ENCODE peak calls at places on chromosome 14, in eight cellular contexts. One of them, this sample, is unnamed.

GRCh38 chr14:40058916-40059897 is 627.0 kb upstream of the FBXO33 start:
- DNase-seq in right lobe of liver: no peak
- DNase-seq in choroid plexus epithelial cell: no peak
- DNase-seq in lower leg skin: no peak
- DNase-seq in AG10803: no peak
- DNase-seq in foreskin keratinocyte: no peak
- DNase-seq in ovary: no peak
- DNase-seq in thyroid gland: no peak
- DNase-seq in this sample: peak

GRCh38 chr14:68733086-68733621 is 59.7 kb downstream of the ZFP36L1 start:
- DNase-seq in foreskin keratinocyte: peak
- DNase-seq in choroid plexus epithelial cell: no peak
- DNase-seq in ovary: no peak
- DNase-seq in AG10803: peak
- DNase-seq in right lobe of liver: no peak
- DNase-seq in lower leg skin: no peak
- DNase-seq in thyroid gland: no peak
- DNase-seq in this sample: no peak

GRCh38 chr14:96876747-96877146 is 79.6 kb downstream of the VRK1 start:
- DNase-seq in choroid plexus epithelial cell: no peak
- DNase-seq in AG10803: no peak
- DNase-seq in ovary: no peak
- DNase-seq in right lobe of liver: no peak
- DNase-seq in lower leg skin: no peak
- DNase-seq in thyroid gland: no peak
- DNase-seq in foreskin keratinocyte: no peak
- DNase-seq in this sample: no peak

GRCh38 chr14:96069421-96069820 is 30.3 kb downstream of the C14orf132 start:
- DNase-seq in AG10803: no peak
- DNase-seq in foreskin keratinocyte: no peak
- DNase-seq in ovary: no peak
- DNase-seq in choroid plexus epithelial cell: no peak
- DNase-seq in right lobe of liver: no peak
- DNase-seq in thyroid gland: no peak
- DNase-seq in lower leg skin: peak
- DNase-seq in this sample: no peak

GRCh38 chr14:94028450-94028826 is 2.3 kb downstream of the OTUB2 start:
- DNase-seq in ovary: no peak
- DNase-seq in right lobe of liver: no peak
- DNase-seq in thyroid gland: no peak
- DNase-seq in foreskin keratinocyte: peak
- DNase-seq in lower leg skin: no peak
- DNase-seq in AG10803: no peak
- DNase-seq in choroid plexus epithelial cell: no peak
- DNase-seq in this sample: no peak

GRCh38 chr14:30608533-30609006 is 13.5 kb upstream of the SCFD1 start:
- DNase-seq in AG10803: peak
- DNase-seq in choroid plexus epithelial cell: peak
- DNase-seq in lower leg skin: no peak
- DNase-seq in thyroid gland: no peak
- DNase-seq in ovary: no peak
- DNase-seq in foreskin keratinocyte: peak
- DNase-seq in right lobe of liver: no peak
- DNase-seq in this sample: peak

GRCh38 chr14:93717222-93717967 is 70.9 kb downstream of the PRIMA1 start:
- DNase-seq in ovary: no peak
- DNase-seq in thyroid gland: no peak
- DNase-seq in lower leg skin: peak
- DNase-seq in foreskin keratinocyte: no peak
- DNase-seq in AG10803: no peak
- DNase-seq in right lobe of liver: no peak
- DNase-seq in choroid plexus epithelial cell: no peak
- DNase-seq in this sample: no peak

GRCh38 chr14:68739701-68740100 is 53.2 kb downstream of the ZFP36L1 start:
- DNase-seq in lower leg skin: no peak
- DNase-seq in AG10803: no peak
- DNase-seq in foreskin keratinocyte: no peak
- DNase-seq in thyroid gland: no peak
- DNase-seq in right lobe of liver: no peak
- DNase-seq in ovary: no peak
- DNase-seq in choroid plexus epithelial cell: no peak
- DNase-seq in this sample: no peak

GRCh38 chr14:75636100-75636692 is 24.5 kb downstream of the ERG28 start:
- DNase-seq in choroid plexus epithelial cell: peak
- DNase-seq in right lobe of liver: no peak
- DNase-seq in foreskin keratinocyte: no peak
- DNase-seq in AG10803: peak
- DNase-seq in thyroid gland: no peak
- DNase-seq in ovary: no peak
- DNase-seq in lower leg skin: no peak
- DNase-seq in this sample: no peak

GRCh38 chr14:59207506-59207933 is 19.1 kb downstream of the DAAM1 start:
- DNase-seq in lower leg skin: no peak
- DNase-seq in thyroid gland: no peak
- DNase-seq in choroid plexus epithelial cell: no peak
- DNase-seq in AG10803: no peak
- DNase-seq in ovary: no peak
- DNase-seq in right lobe of liver: no peak
- DNase-seq in foreskin keratinocyte: no peak
- DNase-seq in this sample: no peak

GRCh38 chr14:22231022-22231421 is 358.0 kb downstream of the DAD1 start:
- DNase-seq in foreskin keratinocyte: no peak
- DNase-seq in lower leg skin: no peak
- DNase-seq in AG10803: no peak
- DNase-seq in right lobe of liver: no peak
- DNase-seq in thyroid gland: no peak
- DNase-seq in ovary: no peak
- DNase-seq in choroid plexus epithelial cell: no peak
- DNase-seq in this sample: no peak

GRCh38 chr14:31122098-31122611 is 85.4 kb downstream of the HECTD1 start:
- DNase-seq in AG10803: peak
- DNase-seq in right lobe of liver: no peak
- DNase-seq in lower leg skin: no peak
- DNase-seq in foreskin keratinocyte: no peak
- DNase-seq in choroid plexus epithelial cell: peak
- DNase-seq in thyroid gland: peak
- DNase-seq in ovary: no peak
- DNase-seq in this sample: no peak

DNA sequence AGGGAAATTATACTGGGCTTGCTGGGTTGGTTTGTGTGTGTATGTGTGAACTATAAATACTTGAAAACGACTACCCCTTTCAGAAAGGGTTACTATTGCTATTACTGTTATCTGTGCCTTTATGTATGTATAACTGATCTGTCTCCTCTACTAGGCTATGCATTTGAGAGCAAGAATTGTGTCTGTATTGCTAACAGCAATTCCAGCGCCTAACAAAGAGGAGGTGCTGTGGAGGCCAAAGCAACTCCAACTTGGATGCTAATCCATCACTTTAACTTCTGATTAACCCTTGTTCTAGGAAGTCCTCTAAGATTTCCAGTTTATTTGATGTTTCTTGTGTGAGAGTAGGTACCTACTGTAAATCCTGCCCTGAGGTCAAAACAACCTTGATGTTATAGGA is 313.9 kb downstream of the PCNX1 start:
- DNase-seq in choroid plexus epithelial cell: no peak
- DNase-seq in thyroid gland: no peak
- DNase-seq in right lobe of liver: no peak
- DNase-seq in lower leg skin: no peak
- DNase-seq in AG10803: no peak
- DNase-seq in foreskin keratinocyte: no peak
- DNase-seq in ovary: no peak
- DNase-seq in this sample: no peak
- TF ChIP-seq CTCF in choroid plexus epithelial cell: no peak
- TF ChIP-seq CTCF in thyroid gland: no peak
- TF ChIP-seq CTCF in right lobe of liver: no peak
- TF ChIP-seq CTCF in lower leg skin: no peak
- TF ChIP-seq CTCF in AG10803: no peak
- TF ChIP-seq CTCF in foreskin keratinocyte: peak
- TF ChIP-seq CTCF in ovary: no peak
- TF ChIP-seq CTCF in this sample: peak

DNA sequence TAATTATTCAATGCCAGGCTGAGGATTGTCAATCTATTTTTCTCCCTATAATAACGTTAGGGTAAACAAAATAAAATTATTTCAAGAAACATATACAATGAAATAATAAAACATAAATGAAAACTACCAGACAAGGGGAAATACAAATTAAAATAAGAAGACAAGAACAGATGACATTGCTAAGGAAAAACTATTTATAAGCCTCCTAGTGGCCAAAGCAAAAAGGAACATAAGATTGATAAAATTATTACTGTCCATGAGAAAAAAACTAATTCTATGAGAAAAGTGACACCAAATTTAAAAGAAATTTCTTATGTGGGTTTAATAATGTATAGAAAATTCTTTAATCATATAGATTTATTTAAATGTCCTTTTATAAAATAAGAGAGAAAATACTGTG is 294.7 kb downstream of the TTC6 start:
- DNase-seq in thyroid gland: no peak
- DNase-seq in choroid plexus epithelial cell: peak
- DNase-seq in AG10803: no peak
- DNase-seq in right lobe of liver: no peak
- DNase-seq in ovary: no peak
- DNase-seq in foreskin keratinocyte: no peak
- DNase-seq in lower leg skin: no peak
- DNase-seq in this sample: no peak
- TF ChIP-seq CTCF in thyroid gland: no peak
- TF ChIP-seq CTCF in choroid plexus epithelial cell: peak
- TF ChIP-seq CTCF in AG10803: peak
- TF ChIP-seq CTCF in right lobe of liver: no peak
- TF ChIP-seq CTCF in ovary: no peak
- TF ChIP-seq CTCF in foreskin keratinocyte: peak
- TF ChIP-seq CTCF in lower leg skin: no peak
- TF ChIP-seq CTCF in this sample: no peak

DNA sequence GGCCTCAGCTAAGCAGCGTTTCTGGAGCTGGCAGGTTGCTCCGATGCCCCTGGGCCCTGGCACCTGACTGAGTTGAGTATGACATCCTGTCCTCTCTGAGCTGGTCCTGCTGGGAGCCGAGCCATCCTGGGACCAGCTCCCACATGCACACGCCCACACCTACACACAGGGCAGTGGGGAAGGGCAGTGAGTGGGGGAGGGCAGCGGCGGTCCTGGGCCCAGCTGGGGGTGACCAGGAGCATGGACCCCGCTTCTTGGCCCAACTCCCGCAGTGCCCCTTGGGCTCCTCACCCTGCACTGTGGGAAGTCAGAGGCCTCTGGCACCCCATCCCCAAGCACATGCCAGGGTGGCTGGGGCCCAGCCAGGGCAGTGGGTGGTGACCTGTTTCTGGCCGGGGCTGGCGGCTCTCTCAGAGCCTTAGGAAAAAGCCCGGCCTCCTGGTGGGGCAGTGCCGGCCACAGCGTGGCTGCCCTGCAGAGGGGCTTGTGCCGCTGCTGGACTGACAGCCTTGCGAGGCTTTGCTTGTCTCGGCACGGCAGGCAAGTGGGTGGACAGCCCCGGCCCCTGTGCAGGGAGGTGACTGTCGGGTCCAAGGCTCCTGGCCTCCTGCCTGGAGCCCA is 5.9 kb upstream of the CRIP2 start:
- DNase-seq in lower leg skin: no peak
- DNase-seq in choroid plexus epithelial cell: no peak
- DNase-seq in AG10803: no peak
- DNase-seq in thyroid gland: peak
- DNase-seq in foreskin keratinocyte: no peak
- DNase-seq in ovary: no peak
- DNase-seq in right lobe of liver: peak
- DNase-seq in this sample: no peak
- TF ChIP-seq CTCF in lower leg skin: no peak
- TF ChIP-seq CTCF in choroid plexus epithelial cell: no peak
- TF ChIP-seq CTCF in AG10803: no peak
- TF ChIP-seq CTCF in thyroid gland: peak
- TF ChIP-seq CTCF in foreskin keratinocyte: no peak
- TF ChIP-seq CTCF in ovary: no peak
- TF ChIP-seq CTCF in right lobe of liver: no peak
- TF ChIP-seq CTCF in this sample: no peak

DNA sequence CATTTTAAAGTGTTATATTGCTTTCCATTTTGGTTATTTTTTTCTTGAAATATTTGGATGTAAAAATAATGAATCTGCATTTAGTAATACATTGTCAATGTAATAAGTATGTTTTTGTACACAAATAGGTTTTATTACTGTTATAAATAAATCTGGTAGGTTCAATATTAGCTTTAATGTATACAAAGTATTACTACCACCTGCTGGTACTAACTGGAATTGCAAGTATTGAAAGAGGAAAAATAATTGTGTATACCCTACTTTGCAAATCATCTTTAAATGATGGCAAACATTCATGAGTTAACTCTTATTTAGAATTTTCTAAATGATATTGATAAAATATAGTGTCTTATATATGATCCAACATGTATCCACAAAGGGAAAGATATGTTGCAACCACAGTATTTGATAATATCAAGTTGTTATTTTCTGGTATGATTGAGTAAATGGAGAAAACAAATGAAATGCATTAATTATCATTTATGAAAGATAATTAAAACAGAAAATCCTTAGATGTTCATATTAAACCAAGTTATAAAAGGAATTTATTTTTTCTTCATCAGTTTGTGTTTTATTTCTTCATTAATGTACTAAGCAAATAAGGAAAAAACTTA is 3.2 kb downstream of the OR4K2 start:
- DNase-seq in AG10803: no peak
- DNase-seq in ovary: no peak
- DNase-seq in choroid plexus epithelial cell: peak
- DNase-seq in foreskin keratinocyte: no peak
- DNase-seq in thyroid gland: no peak
- DNase-seq in lower leg skin: no peak
- DNase-seq in right lobe of liver: no peak
- DNase-seq in this sample: no peak
- TF ChIP-seq CTCF in AG10803: peak
- TF ChIP-seq CTCF in ovary: no peak
- TF ChIP-seq CTCF in choroid plexus epithelial cell: peak
- TF ChIP-seq CTCF in foreskin keratinocyte: peak
- TF ChIP-seq CTCF in thyroid gland: no peak
- TF ChIP-seq CTCF in lower leg skin: no peak
- TF ChIP-seq CTCF in right lobe of liver: peak
- TF ChIP-seq CTCF in this sample: peak

GRCh38 chr14:103057372-103058208 is at the start of gene CDC42BPB:
- DNase-seq in ovary: peak
- DNase-seq in choroid plexus epithelial cell: peak
- DNase-seq in foreskin keratinocyte: peak
- DNase-seq in thyroid gland: peak
- DNase-seq in lower leg skin: peak
- DNase-seq in AG10803: peak
- DNase-seq in right lobe of liver: peak
- DNase-seq in this sample: no peak
- TF ChIP-seq CTCF in ovary: no peak
- TF ChIP-seq CTCF in choroid plexus epithelial cell: no peak
- TF ChIP-seq CTCF in foreskin keratinocyte: no peak
- TF ChIP-seq CTCF in thyroid gland: peak
- TF ChIP-seq CTCF in lower leg skin: no peak
- TF ChIP-seq CTCF in AG10803: no peak
- TF ChIP-seq CTCF in right lobe of liver: no peak
- TF ChIP-seq CTCF in this sample: no peak

This sample was measured in epithelial cell of proximal tubule.